ENCODE peak calls at places on chromosomes 6 and 20, in ten cellular contexts. One of them, this sample, is unnamed.

GRCh38 chr6:124676033-124676432 is 286.2 kb upstream of the RNF217 start:
- DNase-seq in epithelial cell of proximal tubule: no peak
- DNase-seq in OCI-LY7: no peak
- DNase-seq in neural progenitor cell: no peak
- DNase-seq in thoracic aorta: no peak
- DNase-seq in LNCaP clone FGC: no peak
- DNase-seq in body of pancreas: no peak
- DNase-seq in endothelial cell of umbilical vein: no peak
- DNase-seq in fibroblast of the aortic adventitia: no peak
- DNase-seq in Peyer's patch: no peak
- DNase-seq in this sample: no peak

GRCh38 chr20:14951707-14952106 is 614.3 kb upstream of the FLRT3 start:
- DNase-seq in epithelial cell of proximal tubule: no peak
- DNase-seq in OCI-LY7: no peak
- DNase-seq in neural progenitor cell: no peak
- DNase-seq in thoracic aorta: no peak
- DNase-seq in LNCaP clone FGC: no peak
- DNase-seq in body of pancreas: no peak
- DNase-seq in endothelial cell of umbilical vein: peak; percentile 84
- DNase-seq in fibroblast of the aortic adventitia: peak; percentile 46
- DNase-seq in Peyer's patch: no peak
- DNase-seq in this sample: no peak

GRCh38 chr20:57483287-57484050 is 41.5 kb downstream of the CTCFL start:
- DNase-seq in epithelial cell of proximal tubule: no peak
- DNase-seq in OCI-LY7: peak; percentile 82
- DNase-seq in neural progenitor cell: no peak
- DNase-seq in thoracic aorta: no peak
- DNase-seq in LNCaP clone FGC: no peak
- DNase-seq in body of pancreas: no peak
- DNase-seq in endothelial cell of umbilical vein: no peak
- DNase-seq in fibroblast of the aortic adventitia: no peak
- DNase-seq in Peyer's patch: no peak
- DNase-seq in this sample: peak; percentile 76

GRCh38 chr20:34852298-34852697 is 20.4 kb downstream of the GGT7 start:
- DNase-seq in epithelial cell of proximal tubule: no peak
- DNase-seq in OCI-LY7: no peak
- DNase-seq in neural progenitor cell: no peak
- DNase-seq in thoracic aorta: no peak
- DNase-seq in LNCaP clone FGC: no peak
- DNase-seq in body of pancreas: no peak
- DNase-seq in endothelial cell of umbilical vein: no peak
- DNase-seq in fibroblast of the aortic adventitia: no peak
- DNase-seq in Peyer's patch: no peak
- DNase-seq in this sample: no peak

GRCh38 chr20:35369804-35370203 is 42.0 kb downstream of the UQCC1 start:
- DNase-seq in epithelial cell of proximal tubule: no peak
- DNase-seq in OCI-LY7: no peak
- DNase-seq in neural progenitor cell: no peak
- DNase-seq in thoracic aorta: no peak
- DNase-seq in LNCaP clone FGC: no peak
- DNase-seq in body of pancreas: no peak
- DNase-seq in endothelial cell of umbilical vein: no peak
- DNase-seq in fibroblast of the aortic adventitia: peak; percentile 11
- DNase-seq in Peyer's patch: no peak
- DNase-seq in this sample: no peak

GRCh38 chr6:4920914-4921410 is 82.9 kb downstream of the RPP40 start:
- DNase-seq in epithelial cell of proximal tubule: no peak
- DNase-seq in OCI-LY7: no peak
- DNase-seq in neural progenitor cell: no peak
- DNase-seq in thoracic aorta: no peak
- DNase-seq in LNCaP clone FGC: no peak
- DNase-seq in body of pancreas: no peak
- DNase-seq in endothelial cell of umbilical vein: no peak
- DNase-seq in fibroblast of the aortic adventitia: no peak
- DNase-seq in Peyer's patch: no peak
- DNase-seq in this sample: no peak

GRCh38 chr6:89483111-89483720 is 50.3 kb downstream of the ANKRD6 start:
- DNase-seq in epithelial cell of proximal tubule: no peak
- DNase-seq in OCI-LY7: no peak
- DNase-seq in neural progenitor cell: peak; percentile 56
- DNase-seq in thoracic aorta: peak; percentile 38
- DNase-seq in LNCaP clone FGC: no peak
- DNase-seq in body of pancreas: peak; percentile 44
- DNase-seq in endothelial cell of umbilical vein: no peak
- DNase-seq in fibroblast of the aortic adventitia: peak; percentile 75
- DNase-seq in Peyer's patch: no peak
- DNase-seq in this sample: no peak

GRCh38 chr20:21303872-21304586 is 898 bp downstream of the XRN2 start:
- DNase-seq in epithelial cell of proximal tubule: no peak
- DNase-seq in OCI-LY7: no peak
- DNase-seq in neural progenitor cell: no peak
- DNase-seq in thoracic aorta: no peak
- DNase-seq in LNCaP clone FGC: no peak
- DNase-seq in body of pancreas: no peak
- DNase-seq in endothelial cell of umbilical vein: no peak
- DNase-seq in fibroblast of the aortic adventitia: peak; percentile 54
- DNase-seq in Peyer's patch: no peak
- DNase-seq in this sample: no peak

GRCh38 chr6:150627154-150627553 is 27.5 kb downstream of the PLEKHG1 start:
- DNase-seq in epithelial cell of proximal tubule: no peak
- DNase-seq in OCI-LY7: no peak
- DNase-seq in neural progenitor cell: no peak
- DNase-seq in thoracic aorta: no peak
- DNase-seq in LNCaP clone FGC: no peak
- DNase-seq in body of pancreas: no peak
- DNase-seq in endothelial cell of umbilical vein: no peak
- DNase-seq in fibroblast of the aortic adventitia: no peak
- DNase-seq in Peyer's patch: no peak
- DNase-seq in this sample: no peak

GRCh38 chr6:79946242-79946641 is 1.1 kb downstream of the ELOVL4 start:
- DNase-seq in epithelial cell of proximal tubule: no peak
- DNase-seq in OCI-LY7: peak; percentile 1
- DNase-seq in neural progenitor cell: peak; percentile 78
- DNase-seq in thoracic aorta: no peak
- DNase-seq in LNCaP clone FGC: no peak
- DNase-seq in body of pancreas: no peak
- DNase-seq in endothelial cell of umbilical vein: no peak
- DNase-seq in fibroblast of the aortic adventitia: peak; percentile 40
- DNase-seq in Peyer's patch: no peak
- DNase-seq in this sample: no peak

GRCh38 chr6:17393335-17394191 is at the start of gene CAP2:
- DNase-seq in epithelial cell of proximal tubule: no peak
- DNase-seq in OCI-LY7: no peak
- DNase-seq in neural progenitor cell: peak; percentile 90
- DNase-seq in thoracic aorta: peak; percentile 17
- DNase-seq in LNCaP clone FGC: no peak
- DNase-seq in body of pancreas: peak; percentile 75
- DNase-seq in endothelial cell of umbilical vein: peak; percentile 48
- DNase-seq in fibroblast of the aortic adventitia: peak; percentile 13
- DNase-seq in Peyer's patch: peak; percentile 60
- DNase-seq in this sample: no peak

GRCh38 chr20:32823078-32823477 is 3.3 kb downstream of the MAPRE1 start:
- DNase-seq in epithelial cell of proximal tubule: no peak
- DNase-seq in OCI-LY7: no peak
- DNase-seq in neural progenitor cell: peak; percentile 16
- DNase-seq in thoracic aorta: no peak
- DNase-seq in LNCaP clone FGC: no peak
- DNase-seq in body of pancreas: no peak
- DNase-seq in endothelial cell of umbilical vein: no peak
- DNase-seq in fibroblast of the aortic adventitia: peak; percentile 77
- DNase-seq in Peyer's patch: no peak
- DNase-seq in this sample: no peak
- TF ChIP-seq CTCF in epithelial cell of proximal tubule: peak; percentile 29
- TF ChIP-seq CTCF in OCI-LY7: no peak
- TF ChIP-seq CTCF in neural progenitor cell: no peak
- TF ChIP-seq CTCF in thoracic aorta: no peak
- TF ChIP-seq CTCF in LNCaP clone FGC: no peak
- TF ChIP-seq CTCF in body of pancreas: no peak
- TF ChIP-seq CTCF in endothelial cell of umbilical vein: no peak
- TF ChIP-seq CTCF in fibroblast of the aortic adventitia: peak; percentile 43
- TF ChIP-seq CTCF in Peyer's patch: no peak
- TF ChIP-seq CTCF in this sample: no peak

DNA sequence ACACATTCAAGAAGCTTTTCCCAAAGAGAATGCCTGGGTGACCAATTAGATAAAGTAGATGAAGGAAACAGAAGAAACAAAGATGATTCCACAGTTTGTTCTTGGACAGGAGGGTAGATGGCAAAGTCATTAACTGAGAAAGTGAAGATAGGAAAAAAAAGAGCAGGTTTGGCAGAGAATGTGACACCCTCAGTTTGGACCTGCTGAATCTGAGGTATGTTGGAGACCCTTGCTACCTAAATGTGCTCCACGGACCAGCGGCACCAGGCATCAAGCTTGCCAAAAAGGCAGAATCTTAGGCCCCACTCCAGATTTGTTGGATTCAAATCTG is 49.7 kb downstream of the ARHGAP18 start:
- DNase-seq in epithelial cell of proximal tubule: no peak
- DNase-seq in OCI-LY7: no peak
- DNase-seq in neural progenitor cell: no peak
- DNase-seq in thoracic aorta: no peak
- DNase-seq in LNCaP clone FGC: no peak
- DNase-seq in body of pancreas: no peak
- DNase-seq in endothelial cell of umbilical vein: no peak
- DNase-seq in fibroblast of the aortic adventitia: no peak
- DNase-seq in Peyer's patch: no peak
- DNase-seq in this sample: no peak
- H3K4me3 ChIP-seq in epithelial cell of proximal tubule: peak overlapping the region; percentile 32
- H3K4me3 ChIP-seq in OCI-LY7: no peak overlapping the region
- H3K4me3 ChIP-seq in neural progenitor cell: no peak overlapping the region
- H3K4me3 ChIP-seq in thoracic aorta: no peak overlapping the region
- H3K4me3 ChIP-seq in LNCaP clone FGC: no peak overlapping the region
- H3K4me3 ChIP-seq in body of pancreas: no peak overlapping the region
- H3K4me3 ChIP-seq in endothelial cell of umbilical vein: no peak overlapping the region
- H3K4me3 ChIP-seq in fibroblast of the aortic adventitia: no peak overlapping the region
- H3K4me3 ChIP-seq in Peyer's patch: no peak overlapping the region
- H3K4me3 ChIP-seq in this sample: no peak overlapping the region

DNA sequence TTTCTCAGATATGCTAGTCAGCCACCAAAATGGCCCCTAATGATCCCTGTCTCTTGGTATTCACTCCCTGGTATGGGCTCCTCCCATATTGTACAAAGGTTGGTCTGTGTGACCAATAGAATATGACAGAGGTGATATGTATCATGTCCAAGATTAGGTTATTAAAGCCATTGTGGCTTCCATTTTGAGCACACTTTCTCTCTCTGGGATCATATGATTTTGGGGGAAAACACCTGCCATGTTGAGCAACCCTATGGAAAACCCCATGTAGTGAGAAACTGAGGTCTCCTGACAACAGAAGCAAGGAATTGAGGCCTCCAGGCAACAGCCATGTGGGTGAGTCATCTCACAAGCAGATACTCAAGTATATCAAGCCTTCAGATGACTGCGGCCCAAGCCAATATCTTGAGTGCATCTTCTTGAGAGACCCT is 7.1 kb upstream of the ZNF318 start:
- DNase-seq in epithelial cell of proximal tubule: peak; percentile 30
- DNase-seq in OCI-LY7: no peak
- DNase-seq in neural progenitor cell: no peak
- DNase-seq in thoracic aorta: no peak
- DNase-seq in LNCaP clone FGC: no peak
- DNase-seq in body of pancreas: no peak
- DNase-seq in endothelial cell of umbilical vein: no peak
- DNase-seq in fibroblast of the aortic adventitia: peak; percentile 7
- DNase-seq in Peyer's patch: no peak
- DNase-seq in this sample: peak; percentile 67
- TF ChIP-seq CTCF in epithelial cell of proximal tubule: no peak
- TF ChIP-seq CTCF in OCI-LY7: no peak
- TF ChIP-seq CTCF in neural progenitor cell: no peak
- TF ChIP-seq CTCF in thoracic aorta: no peak
- TF ChIP-seq CTCF in LNCaP clone FGC: no peak
- TF ChIP-seq CTCF in body of pancreas: no peak
- TF ChIP-seq CTCF in endothelial cell of umbilical vein: no peak
- TF ChIP-seq CTCF in fibroblast of the aortic adventitia: no peak
- TF ChIP-seq CTCF in Peyer's patch: no peak
- TF ChIP-seq CTCF in this sample: no peak

DNA sequence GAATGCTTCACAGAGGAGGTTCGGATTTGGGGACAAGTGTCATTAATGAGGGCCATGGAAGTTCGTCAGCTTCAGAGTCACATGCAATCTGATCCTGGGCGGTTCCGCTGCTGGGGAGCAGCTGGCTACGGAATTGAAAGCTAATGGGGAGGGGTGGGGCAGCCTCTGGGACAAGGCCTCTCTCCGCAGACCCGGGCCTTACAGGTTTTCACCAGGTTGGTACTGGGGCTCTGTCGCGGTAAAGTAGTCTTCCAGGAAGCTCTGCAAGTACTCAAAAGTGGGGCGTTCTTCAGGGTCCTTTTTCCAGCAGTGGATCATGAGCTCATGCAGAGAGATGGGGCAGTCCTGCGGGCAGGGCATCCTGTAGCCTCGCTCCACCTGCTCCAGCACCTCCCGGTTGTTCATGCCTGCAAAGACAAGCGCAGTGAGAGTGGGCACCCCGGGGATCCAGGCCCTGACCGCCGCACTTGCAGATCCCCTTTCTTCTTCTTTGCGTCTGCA is 55.9 kb upstream of the TRAF3IP2 start:
- DNase-seq in epithelial cell of proximal tubule: no peak
- DNase-seq in OCI-LY7: no peak
- DNase-seq in neural progenitor cell: peak; percentile 79
- DNase-seq in thoracic aorta: no peak
- DNase-seq in LNCaP clone FGC: no peak
- DNase-seq in body of pancreas: peak; percentile 67
- DNase-seq in endothelial cell of umbilical vein: no peak
- DNase-seq in fibroblast of the aortic adventitia: no peak
- DNase-seq in Peyer's patch: peak; percentile 55
- DNase-seq in this sample: no peak
- H3K4me3 ChIP-seq in epithelial cell of proximal tubule: no peak overlapping the region
- H3K4me3 ChIP-seq in OCI-LY7: no peak overlapping the region
- H3K4me3 ChIP-seq in neural progenitor cell: peak overlapping the region; percentile 25
- H3K4me3 ChIP-seq in thoracic aorta: no peak overlapping the region
- H3K4me3 ChIP-seq in LNCaP clone FGC: no peak overlapping the region
- H3K4me3 ChIP-seq in body of pancreas: no peak overlapping the region
- H3K4me3 ChIP-seq in endothelial cell of umbilical vein: no peak overlapping the region
- H3K4me3 ChIP-seq in fibroblast of the aortic adventitia: no peak overlapping the region
- H3K4me3 ChIP-seq in Peyer's patch: no peak overlapping the region
- H3K4me3 ChIP-seq in this sample: no peak overlapping the region

DNA sequence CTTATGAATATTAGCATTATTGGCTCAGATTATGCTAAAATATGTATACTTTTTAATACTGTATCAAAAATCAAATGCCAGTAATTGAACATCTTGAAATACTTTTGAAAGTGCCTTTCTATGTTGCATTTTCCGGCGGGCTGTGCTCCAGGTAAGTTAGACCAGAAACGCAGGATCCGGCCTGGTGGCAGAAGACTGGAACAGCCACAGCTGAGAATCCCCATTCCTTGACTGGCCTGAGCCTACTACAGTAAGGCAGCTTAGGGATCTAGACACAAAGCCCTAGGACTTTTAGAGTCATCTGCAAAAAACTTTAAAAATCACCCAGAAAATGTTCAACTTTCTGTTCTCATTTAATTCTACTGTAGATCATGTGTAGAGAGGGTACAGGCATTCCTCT is 138.8 kb upstream of the C6orf118 start:
- DNase-seq in epithelial cell of proximal tubule: no peak
- DNase-seq in OCI-LY7: no peak
- DNase-seq in neural progenitor cell: peak; percentile 46
- DNase-seq in thoracic aorta: no peak
- DNase-seq in LNCaP clone FGC: no peak
- DNase-seq in body of pancreas: no peak
- DNase-seq in endothelial cell of umbilical vein: no peak
- DNase-seq in fibroblast of the aortic adventitia: no peak
- DNase-seq in Peyer's patch: no peak
- DNase-seq in this sample: no peak
- TF ChIP-seq CTCF in epithelial cell of proximal tubule: no peak
- TF ChIP-seq CTCF in OCI-LY7: no peak
- TF ChIP-seq CTCF in neural progenitor cell: peak; percentile 26
- TF ChIP-seq CTCF in thoracic aorta: no peak
- TF ChIP-seq CTCF in LNCaP clone FGC: no peak
- TF ChIP-seq CTCF in body of pancreas: no peak
- TF ChIP-seq CTCF in endothelial cell of umbilical vein: no peak
- TF ChIP-seq CTCF in fibroblast of the aortic adventitia: no peak
- TF ChIP-seq CTCF in Peyer's patch: no peak
- TF ChIP-seq CTCF in this sample: no peak

This sample was measured in GM12864.